ENCODE peak calls at places on chromosomes 16 and 17, in four cellular contexts. One of them, this sample, is unnamed.
A peak's percentile ranks its signal among the peaks of the same experiment; 100 is the strongest.

GRCh38 chr16:85602831-85603755 is 10.0 kb upstream of the GSE1 start:
- DNase-seq in fibroblast of lung: no peak
- DNase-seq in IMR-90: no peak
- DNase-seq in ovary: no peak
- DNase-seq in this sample: no peak

GRCh38 chr16:79656537-79657115 is 56.1 kb upstream of the MAF start:
- DNase-seq in fibroblast of lung: no peak
- DNase-seq in IMR-90: no peak
- DNase-seq in ovary: no peak
- DNase-seq in this sample: no peak

GRCh38 chr17:75654176-75654575 is 12.8 kb downstream of the RECQL5 start:
- DNase-seq in fibroblast of lung: peak; percentile 9
- DNase-seq in IMR-90: no peak
- DNase-seq in ovary: no peak
- DNase-seq in this sample: no peak

GRCh38 chr16:66247516-66248089 is 118.9 kb upstream of the CDH5 start:
- DNase-seq in fibroblast of lung: peak; percentile 70
- DNase-seq in IMR-90: peak; percentile 71
- DNase-seq in ovary: peak; percentile 60
- DNase-seq in this sample: no peak

GRCh38 chr17:74458835-74459234 is 7.6 kb upstream of the CD300A start:
- DNase-seq in fibroblast of lung: no peak
- DNase-seq in IMR-90: no peak
- DNase-seq in ovary: no peak
- DNase-seq in this sample: no peak

GRCh38 chr16:56747486-56748045 is 17.6 kb downstream of the NUP93 start:
- DNase-seq in fibroblast of lung: no peak
- DNase-seq in IMR-90: no peak
- DNase-seq in ovary: no peak
- DNase-seq in this sample: no peak

GRCh38 chr17:56593073-56593740 is at the start of gene NOG:
- DNase-seq in fibroblast of lung: peak; percentile 61
- DNase-seq in IMR-90: peak; percentile 54
- DNase-seq in ovary: peak; percentile 42
- DNase-seq in this sample: no peak

GRCh38 chr17:83153681-83154310 is 74.4 kb downstream of the METRNL start:
- DNase-seq in fibroblast of lung: no peak
- DNase-seq in IMR-90: no peak
- DNase-seq in ovary: no peak
- DNase-seq in this sample: peak; percentile 48

GRCh38 chr16:48218473-48218872 is 25.6 kb upstream of the LONP2 start:
- DNase-seq in fibroblast of lung: no peak
- DNase-seq in IMR-90: no peak
- DNase-seq in ovary: no peak
- DNase-seq in this sample: no peak

GRCh38 chr16:62870554-62870953 is 834.3 kb upstream of the CDH8 start:
- DNase-seq in fibroblast of lung: no peak
- DNase-seq in IMR-90: no peak
- DNase-seq in ovary: no peak
- DNase-seq in this sample: no peak

GRCh38 chr17:50687200-50688066 is 20.3 kb downstream of the ANKRD40 start:
- DNase-seq in fibroblast of lung: peak; percentile 51
- DNase-seq in IMR-90: no peak
- DNase-seq in ovary: peak; percentile 81
- DNase-seq in this sample: no peak

GRCh38 chr17:77371117-77371887 is 230.5 kb downstream of the SEC14L1 start:
- DNase-seq in fibroblast of lung: no peak
- DNase-seq in IMR-90: peak; percentile 50
- DNase-seq in ovary: peak; percentile 33
- DNase-seq in this sample: peak; percentile 28

GRCh38 chr17:76005263-76006149 is 4.9 kb downstream of the CDK3 start:
- DNase-seq in fibroblast of lung: peak; percentile 65
- DNase-seq in IMR-90: peak; percentile 63
- DNase-seq in ovary: peak; percentile 87
- DNase-seq in this sample: peak; percentile 80

GRCh38 chr17:1939979-1940809 is 84.9 kb downstream of the RTN4RL1 start:
- DNase-seq in fibroblast of lung: peak; percentile 26
- DNase-seq in IMR-90: no peak
- DNase-seq in ovary: no peak
- DNase-seq in this sample: no peak

GRCh38 chr17:73093286-73093685 is 798 bp upstream of the SLC39A11 start:
- DNase-seq in fibroblast of lung: no peak
- DNase-seq in IMR-90: no peak
- DNase-seq in ovary: no peak
- DNase-seq in this sample: no peak

GRCh38 chr16:29877266-29877961 is 14.4 kb upstream of the CDIPT start:
- DNase-seq in fibroblast of lung: peak; percentile 17
- DNase-seq in IMR-90: peak; percentile 15
- DNase-seq in ovary: no peak
- DNase-seq in this sample: no peak

GRCh38 chr16:84712138-84712671 is 12.4 kb downstream of the USP10 start:
- DNase-seq in fibroblast of lung: no peak
- DNase-seq in IMR-90: no peak
- DNase-seq in ovary: no peak
- DNase-seq in this sample: no peak

GRCh38 chr16:52929478-52929877 is 123.2 kb downstream of the CHD9NB start:
- DNase-seq in fibroblast of lung: no peak
- DNase-seq in IMR-90: no peak
- DNase-seq in ovary: no peak
- DNase-seq in this sample: no peak

GRCh38 chr17:59893617-59894100 is 738 bp downstream of the RPS6KB1 start:
- DNase-seq in fibroblast of lung: peak; percentile 18
- DNase-seq in IMR-90: peak; percentile 8
- DNase-seq in ovary: no peak
- DNase-seq in this sample: peak; percentile 57

GRCh38 chr17:32927724-32928526 is at the start of gene TMEM98:
- DNase-seq in fibroblast of lung: peak; percentile 25
- DNase-seq in IMR-90: peak; percentile 12
- DNase-seq in ovary: peak; percentile 72
- DNase-seq in this sample: peak; percentile 34

GRCh38 chr17:28193241-28193640 is 125.8 kb upstream of the TMEM97 start:
- DNase-seq in fibroblast of lung: no peak
- DNase-seq in IMR-90: no peak
- DNase-seq in ovary: no peak
- DNase-seq in this sample: no peak
- H3K4me1 ChIP-seq in fibroblast of lung: no peaks in the 10 kb centered on the region
- H3K4me1 ChIP-seq in IMR-90: peaks cover 4% of the 10 kb centered on the region
- H3K4me1 ChIP-seq in ovary: no peaks in the 10 kb centered on the region
- H3K4me1 ChIP-seq in this sample: no peaks in the 10 kb centered on the region

GRCh38 chr16:31114468-31114867 is 3.0 kb upstream of the KAT8 start:
- DNase-seq in fibroblast of lung: no peak
- DNase-seq in IMR-90: no peak
- DNase-seq in ovary: no peak
- DNase-seq in this sample: no peak
- H3K4me1 ChIP-seq in fibroblast of lung: peaks cover 5% of the 10 kb centered on the region
- H3K4me1 ChIP-seq in IMR-90: peaks cover 3% of the 10 kb centered on the region
- H3K4me1 ChIP-seq in ovary: peaks cover 9% of the 10 kb centered on the region
- H3K4me1 ChIP-seq in this sample: peaks cover 10% of the 10 kb centered on the region

DNA sequence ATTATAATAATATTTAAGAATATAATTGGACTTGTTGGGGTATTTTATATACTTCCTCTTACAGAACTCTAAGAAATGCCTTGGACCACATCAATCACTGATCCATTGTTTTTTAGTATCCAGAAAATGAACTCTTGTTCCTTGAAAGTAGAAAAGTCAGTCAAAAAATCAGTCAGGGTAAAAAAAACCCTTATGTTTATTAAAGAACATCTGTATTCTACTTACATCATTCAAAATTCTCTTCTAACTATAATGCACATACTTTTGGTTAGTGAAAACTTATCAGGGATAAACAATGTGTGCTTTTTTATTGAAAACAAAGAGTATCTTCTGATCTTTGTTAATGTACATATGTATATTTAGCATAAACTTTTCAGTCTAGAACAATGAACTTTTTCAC is 23.5 kb upstream of the CDR2 start:
- DNase-seq in fibroblast of lung: no peak
- DNase-seq in IMR-90: no peak
- DNase-seq in ovary: no peak
- DNase-seq in this sample: no peak
- H3K4me1 ChIP-seq in fibroblast of lung: peaks cover 9% of the 10 kb centered on the region
- H3K4me1 ChIP-seq in IMR-90: peaks cover 15% of the 10 kb centered on the region
- H3K4me1 ChIP-seq in ovary: no peaks in the 10 kb centered on the region
- H3K4me1 ChIP-seq in this sample: peaks cover 29% of the 10 kb centered on the region

GRCh38 chr17:303161-303560 is 49.4 kb downstream of the RPH3AL start:
- DNase-seq in fibroblast of lung: no peak
- DNase-seq in IMR-90: no peak
- DNase-seq in ovary: no peak
- DNase-seq in this sample: no peak
- H3K4me1 ChIP-seq in fibroblast of lung: no peaks in the 10 kb centered on the region
- H3K4me1 ChIP-seq in IMR-90: no peaks in the 10 kb centered on the region
- H3K4me1 ChIP-seq in ovary: peaks cover 11% of the 10 kb centered on the region
- H3K4me1 ChIP-seq in this sample: no peaks in the 10 kb centered on the region

DNA sequence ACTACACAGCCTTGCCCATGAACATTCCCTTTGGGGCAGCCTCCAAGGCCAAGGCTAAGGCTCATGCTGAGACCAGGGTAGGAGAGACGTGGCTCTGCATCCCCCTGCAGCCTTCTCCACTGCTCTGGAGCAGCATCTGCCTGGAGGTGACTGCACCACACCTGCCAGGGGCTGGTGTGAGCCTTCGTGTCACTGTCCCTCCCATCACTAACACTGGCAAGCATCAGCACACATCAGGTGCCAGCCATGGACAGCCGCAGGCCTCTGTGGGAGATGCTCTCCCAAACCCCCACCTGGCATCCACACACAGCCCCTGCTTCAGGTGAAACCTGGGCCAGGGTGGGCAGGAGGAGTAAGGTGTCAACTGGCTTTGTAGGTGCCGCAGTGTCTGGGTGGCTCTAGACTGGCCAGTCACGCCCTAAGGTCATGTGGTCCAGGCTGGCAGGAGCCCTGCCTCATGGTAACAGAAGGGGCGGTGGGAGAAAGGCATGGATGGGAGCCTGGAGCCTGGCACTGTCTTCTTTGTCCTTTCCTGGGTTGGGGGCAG is 18.1 kb upstream of the MTSS2 start:
- DNase-seq in fibroblast of lung: no peak
- DNase-seq in IMR-90: no peak
- DNase-seq in ovary: no peak
- DNase-seq in this sample: no peak
- H3K4me1 ChIP-seq in fibroblast of lung: peaks cover 59% of the 10 kb centered on the region
- H3K4me1 ChIP-seq in IMR-90: peaks cover 65% of the 10 kb centered on the region
- H3K4me1 ChIP-seq in ovary: peaks cover 25% of the 10 kb centered on the region
- H3K4me1 ChIP-seq in this sample: peaks cover 88% of the 10 kb centered on the region

DNA sequence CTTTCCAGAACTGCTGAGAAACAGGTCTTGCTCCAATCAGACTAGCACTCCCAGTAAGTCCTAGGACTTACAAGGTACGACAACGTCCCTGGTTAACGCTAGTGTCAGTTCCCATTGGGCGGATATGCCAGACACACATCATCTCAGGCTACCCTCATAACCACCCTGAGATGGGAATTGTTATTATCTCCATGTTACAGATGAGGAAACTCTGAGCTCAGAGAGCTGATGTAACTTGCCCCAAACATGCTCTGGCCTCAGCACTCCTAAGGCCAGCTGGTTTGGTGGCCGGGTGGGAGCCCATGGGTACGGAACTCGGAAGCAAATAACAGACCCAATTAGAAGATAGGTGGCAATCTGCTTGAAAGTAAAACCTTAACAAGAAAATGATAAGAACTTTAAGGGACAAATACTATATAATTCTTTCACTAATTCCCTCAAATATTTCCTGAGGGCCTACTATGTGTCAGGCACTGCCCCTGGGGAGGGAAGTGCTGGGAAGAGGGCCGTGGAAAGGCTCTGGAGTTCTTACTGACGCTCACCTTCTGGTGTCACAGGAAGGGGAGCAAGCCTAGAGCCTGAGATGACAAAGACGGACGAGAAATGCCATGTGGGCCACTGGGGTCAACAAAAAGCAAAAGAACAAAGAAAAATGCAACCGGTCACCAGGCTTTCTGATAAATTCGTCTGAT is 6.9 kb downstream of the CREBBP start:
- DNase-seq in fibroblast of lung: peak; percentile 38
- DNase-seq in IMR-90: peak; percentile 28
- DNase-seq in ovary: no peak
- DNase-seq in this sample: no peak
- H3K4me1 ChIP-seq in fibroblast of lung: peaks cover 24% of the 10 kb centered on the region
- H3K4me1 ChIP-seq in IMR-90: peaks cover 40% of the 10 kb centered on the region
- H3K4me1 ChIP-seq in ovary: peaks cover 47% of the 10 kb centered on the region
- H3K4me1 ChIP-seq in this sample: peaks cover 47% of the 10 kb centered on the region

GRCh38 chr17:39697961-39698360 is 1.9 kb upstream of the ERBB2 start:
- DNase-seq in fibroblast of lung: no peak
- DNase-seq in IMR-90: no peak
- DNase-seq in ovary: no peak
- DNase-seq in this sample: no peak

GRCh38 chr17:39699818-39700147 is at the start of gene ERBB2:
- DNase-seq in fibroblast of lung: peak; percentile 73
- DNase-seq in IMR-90: peak; percentile 73
- DNase-seq in ovary: peak; percentile 67
- DNase-seq in this sample: peak; percentile 64

GRCh38 chr17:39701784-39702422 is 2.0 kb downstream of the ERBB2 start:
- DNase-seq in fibroblast of lung: no peak
- DNase-seq in IMR-90: no peak
- DNase-seq in ovary: no peak
- DNase-seq in this sample: no peak

GRCh38 chr17:39701012-39701783 is 1.3 kb downstream of the ERBB2 start:
- DNase-seq in fibroblast of lung: no peak
- DNase-seq in IMR-90: no peak
- DNase-seq in ovary: no peak
- DNase-seq in this sample: no peak

GRCh38 chr17:39700148-39700987 is 504 bp downstream of the ERBB2 start:
- DNase-seq in fibroblast of lung: peak; percentile 25
- DNase-seq in IMR-90: peak; percentile 7
- DNase-seq in ovary: peak; percentile 58
- DNase-seq in this sample: peak; percentile 51
- H3K4me1 ChIP-seq in fibroblast of lung: peaks cover 4% of the 10 kb centered on the region
- H3K4me1 ChIP-seq in IMR-90: peaks cover 21% of the 10 kb centered on the region
- H3K4me1 ChIP-seq in ovary: peaks cover 12% of the 10 kb centered on the region
- H3K4me1 ChIP-seq in this sample: peaks cover 18% of the 10 kb centered on the region

DNA sequence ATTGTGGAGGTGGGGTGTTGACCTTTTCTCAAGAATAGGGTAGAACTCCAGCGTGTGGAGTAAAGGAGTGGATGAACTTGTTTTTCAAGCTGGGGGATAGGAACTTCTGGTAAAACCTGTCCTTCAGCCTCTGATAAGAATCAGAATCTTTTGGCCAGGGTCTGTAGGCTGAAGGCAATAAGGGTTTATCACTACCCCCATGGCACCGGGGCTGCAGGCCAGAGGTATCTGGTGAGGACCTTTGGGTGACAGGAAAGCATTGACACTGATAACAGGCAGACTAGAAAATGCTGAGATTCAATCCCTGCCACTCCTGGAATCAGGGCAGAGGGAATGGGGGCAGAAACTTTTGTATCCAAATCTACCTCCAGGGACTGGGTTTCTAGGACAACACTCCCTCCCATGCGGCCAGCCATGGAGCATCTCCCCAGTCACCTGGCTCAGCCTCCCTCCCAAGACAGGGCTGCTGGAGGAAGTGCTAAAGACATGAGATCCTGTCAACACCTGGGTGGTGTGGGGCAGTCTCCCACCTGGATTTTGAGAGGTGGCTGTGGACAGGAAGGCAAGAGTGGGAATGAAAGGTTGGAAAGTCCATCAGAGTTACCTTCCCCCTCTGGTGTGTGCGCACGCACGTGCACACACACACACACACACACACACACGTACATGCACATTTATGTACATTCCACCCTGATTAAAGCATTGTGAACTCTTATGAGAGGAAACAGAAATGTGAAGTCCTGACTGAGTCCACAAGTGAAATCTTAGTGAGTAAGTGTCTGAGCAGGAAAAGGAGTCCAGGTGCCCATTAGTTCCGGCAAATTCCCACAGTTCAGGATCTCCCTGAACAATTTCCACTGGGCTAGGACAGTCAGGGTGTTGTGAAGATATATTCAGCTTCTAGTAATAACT is 53.1 kb upstream of the MARCHF10 start:
- DNase-seq in fibroblast of lung: no peak
- DNase-seq in IMR-90: peak; percentile 13
- DNase-seq in ovary: no peak
- DNase-seq in this sample: no peak
- H3K4me1 ChIP-seq in fibroblast of lung: no peaks in the 10 kb centered on the region
- H3K4me1 ChIP-seq in IMR-90: no peaks in the 10 kb centered on the region
- H3K4me1 ChIP-seq in ovary: no peaks in the 10 kb centered on the region
- H3K4me1 ChIP-seq in this sample: no peaks in the 10 kb centered on the region